ENCODE peak calls at places on chromosomes 2 and 18, in five cellular contexts. I is mammary epithelial cell, T is retinal pigment epithelial cell, K is psoas muscle, M is fibroblast of lung. H is an unnamed sample.

GRCh38 chr2:144330951-144331651 is 188.8 kb downstream of the ZEB2 start:
- DNase-seq in I (peak; percentile 16), T (no peak), K (no peak), M (peak; percentile 34), H (peak; percentile 35)

GRCh38 chr2:81545626-81546025 is 1241.1 kb upstream of the LRRTM1 start:
- DNase-seq in T (peak; percentile 47), K (no peak), M (no peak), I (no peak), H (no peak)

GRCh38 chr2:223815884-223816570 is 21.4 kb downstream of the AP1S3 start:
- DNase-seq in I (no peak), T (peak; percentile 90), K (no peak), M (no peak), H (peak; percentile 30)

GRCh38 chr18:56770873-56771272 is 119.7 kb downstream of the WDR7 start:
- DNase-seq in K (no peak), I (no peak), T (no peak), M (peak; percentile 31), H (peak; percentile 35)

GRCh38 chr2:7118606-7119503 is 201.6 kb downstream of the RNF144A start:
- DNase-seq in I (peak; percentile 11), T (no peak), K (no peak), M (peak; percentile 25), H (peak; percentile 56)

GRCh38 chr2:127014630-127015029 is 92.3 kb downstream of the BIN1 start:
- DNase-seq in M (peak; percentile 98), I (peak; percentile 94), K (no peak), T (no peak), H (peak; percentile 99)

GRCh38 chr18:57050314-57050949 is 96.5 kb upstream of the BOD1L2 start:
- DNase-seq in K (no peak), M (no peak), I (no peak), T (no peak), H (no peak)

GRCh38 chr2:129791651-129792050 is 187.8 kb upstream of the RAB6C start:
- DNase-seq in T (no peak), K (no peak), I (no peak), M (no peak), H (no peak)

GRCh38 chr2:150698016-150698661 is 210.7 kb upstream of the RND3 start:
- DNase-seq in T (no peak), M (peak; percentile 49), I (no peak), K (no peak), H (no peak)

GRCh38 chr18:13629841-13630747 is 96.3 kb downstream of the FAM210A start:
- DNase-seq in K (no peak), M (peak; percentile 55), I (peak; percentile 43), T (no peak), H (peak; percentile 82)

GRCh38 chr18:76756491-76757288 is 65.7 kb upstream of the ZNF236 start:
- DNase-seq in T (peak; percentile 24), K (peak; percentile 24), I (no peak), M (peak; percentile 18), H (no peak)

GRCh38 chr18:21112543-21113105 is 1.0 kb upstream of the ROCK1 start:
- DNase-seq in K (no peak), I (no peak), M (peak; percentile 9), T (no peak), H (no peak)

GRCh38 chr2:63853527-63854310 is 12.0 kb downstream of the UGP2 start:
- DNase-seq in T (no peak), K (no peak), I (no peak), M (peak; percentile 70), H (no peak)

GRCh38 chr2:190062053-190062452 is 476 bp downstream of the MSTN start:
- DNase-seq in K (no peak), M (no peak), I (no peak), T (no peak), H (peak; percentile 7)
- H3K4me3 ChIP-seq in K (peak overlapping the region; percentile 74), M (peak overlapping the region; percentile 24), I (no peak overlapping the region), T (no peak overlapping the region), H (peak overlapping the region; percentile 5)

GRCh38 chr2:149617057-149617456 is 29.5 kb upstream of the MMADHC start:
- DNase-seq in I (no peak), T (peak; percentile 75), M (no peak), K (no peak), H (peak; percentile 65)

GRCh38 chr2:149612122-149612521 is 24.5 kb upstream of the MMADHC start:
- DNase-seq in I (no peak), T (peak; percentile 78), K (no peak), M (peak; percentile 41), H (peak; percentile 82)

GRCh38 chr2:149613712-149614111 is 26.1 kb upstream of the MMADHC start:
- DNase-seq in T (no peak), K (no peak), I (no peak), M (peak; percentile 25), H (peak; percentile 78)

GRCh38 chr2:149606251-149606811 is 18.8 kb upstream of the MMADHC start:
- DNase-seq in T (no peak), K (no peak), M (no peak), I (peak; percentile 46), H (peak; percentile 51)

GRCh38 chr2:149611100-149611820 is 23.7 kb upstream of the MMADHC start:
- DNase-seq in K (no peak), I (peak; percentile 20), M (no peak), T (no peak), H (no peak)
- TF ChIP-seq CTCF in K (no peak), I (no peak), M (peak; percentile 44), T (peak; percentile 42), H (peak; percentile 44)

DNA sequence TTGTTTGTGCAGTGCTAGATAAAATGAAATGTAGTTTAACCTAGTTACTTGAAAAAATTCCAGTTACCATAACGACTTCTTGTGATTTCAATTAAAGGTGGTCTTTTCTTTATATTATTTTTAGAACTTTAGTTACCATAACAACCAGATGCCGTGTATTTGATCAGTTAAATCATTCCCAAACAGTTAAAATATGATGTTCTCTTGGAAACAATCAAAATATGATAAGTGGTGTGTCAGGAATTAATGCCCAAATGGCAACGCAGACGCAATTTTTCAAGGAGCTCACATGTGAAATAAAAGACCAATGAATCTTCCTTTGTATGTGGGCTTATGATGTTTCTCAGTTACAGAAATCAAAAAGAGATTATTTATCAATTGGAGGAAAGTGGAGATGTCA is 189.1 kb upstream of the PARD3B start:
- DNase-seq in I (no peak), K (no peak), M (no peak), T (no peak), H (no peak)
- H3K4me3 ChIP-seq in I (no peak overlapping the region), K (no peak overlapping the region), M (no peak overlapping the region), T (no peak overlapping the region), H (no peak overlapping the region)

GRCh38 chr2:234309431-234309830 is 187.4 kb downstream of the ARL4C start:
- DNase-seq in T (no peak), M (no peak), I (no peak), K (no peak), H (no peak)

GRCh38 chr2:234308814-234309195 is 188.1 kb downstream of the ARL4C start:
- DNase-seq in M (peak; percentile 40), T (no peak), K (no peak), I (no peak), H (peak; percentile 61)

GRCh38 chr2:234306426-234307173 is 190.3 kb downstream of the ARL4C start:
- DNase-seq in M (no peak), T (no peak), K (no peak), I (peak; percentile 78), H (no peak)

GRCh38 chr2:234307322-234307961 is 189.4 kb downstream of the ARL4C start:
- DNase-seq in I (no peak), T (no peak), M (no peak), K (no peak), H (no peak)

GRCh38 chr2:234308073-234308813 is 188.6 kb downstream of the ARL4C start:
- DNase-seq in M (no peak), K (no peak), I (no peak), T (no peak), H (no peak)
- TF ChIP-seq CTCF in M (no peak), K (no peak), I (no peak), T (no peak), H (no peak)

GRCh38 chr2:42653908-42654445 is 85.5 kb downstream of the MTA3 start:
- DNase-seq in M (no peak), T (no peak), I (no peak), K (no peak), H (no peak)

GRCh38 chr2:42653039-42653438 is 84.6 kb downstream of the MTA3 start:
- DNase-seq in T (no peak), K (no peak), M (no peak), I (no peak), H (no peak)

GRCh38 chr2:42651057-42651456 is 82.6 kb downstream of the MTA3 start:
- DNase-seq in K (no peak), I (no peak), M (peak; percentile 33), T (no peak), H (peak; percentile 20)

GRCh38 chr2:42652086-42652485 is 83.7 kb downstream of the MTA3 start:
- DNase-seq in I (no peak), M (no peak), T (no peak), K (no peak), H (no peak)
- H3K4me3 ChIP-seq in I (no peak overlapping the region), M (no peak overlapping the region), T (no peak overlapping the region), K (no peak overlapping the region), H (no peak overlapping the region)

GRCh38 chr2:114545052-114545451 is 102.6 kb downstream of the DPP10 start:
- DNase-seq in I (no peak), K (no peak), T (no peak), M (no peak), H (no peak)

GRCh38 chr2:114537777-114538176 is 95.3 kb downstream of the DPP10 start:
- DNase-seq in T (no peak), K (no peak), I (no peak), M (no peak), H (no peak)

GRCh38 chr2:114546511-114546910 is 104.1 kb downstream of the DPP10 start:
- DNase-seq in T (no peak), I (no peak), M (no peak), K (no peak), H (no peak)

GRCh38 chr2:114548151-114548550 is 105.7 kb downstream of the DPP10 start:
- DNase-seq in T (no peak), M (no peak), K (no peak), I (no peak), H (no peak)

GRCh38 chr2:114543106-114543806 is 100.8 kb downstream of the DPP10 start:
- DNase-seq in I (no peak), M (peak; percentile 1), K (no peak), T (no peak), H (peak; percentile 1)
- TF ChIP-seq CTCF in I (no peak), M (no peak), K (no peak), T (no peak), H (no peak)

DNA sequence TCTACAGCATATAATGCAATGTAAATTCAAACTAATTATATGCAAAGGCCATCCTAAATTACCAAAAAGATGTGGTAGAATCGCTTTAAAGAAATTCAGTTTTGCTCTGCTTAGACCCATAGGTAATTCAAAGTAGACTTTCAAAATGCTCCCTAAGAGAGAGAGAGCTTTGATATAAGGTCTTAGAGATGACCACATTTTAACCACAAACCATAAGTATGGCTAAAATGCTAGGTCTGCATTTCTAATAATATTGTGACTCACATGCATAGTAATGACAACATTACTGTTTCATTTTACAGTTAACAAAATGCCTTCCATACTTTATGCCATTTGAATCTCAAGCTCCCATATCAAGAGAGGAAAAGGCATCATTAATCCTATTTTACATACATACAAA is 144.5 kb downstream of the RAD51AP2 start:
- DNase-seq in K (no peak), T (peak; percentile 39), M (peak; percentile 61), I (peak; percentile 64), H (peak; percentile 60)
- H3K4me3 ChIP-seq in K (no peak overlapping the region), T (no peak overlapping the region), M (no peak overlapping the region), I (no peak overlapping the region), H (no peak overlapping the region)

GRCh38 chr2:75560022-75560767 is 544 bp downstream of the EVA1A start:
- DNase-seq in K (no peak), T (no peak), M (peak; percentile 51), I (peak; percentile 52), H (peak; percentile 42)
- TF ChIP-seq CTCF in K (no peak), T (peak; percentile 53), M (peak; percentile 48), I (peak; percentile 8), H (peak; percentile 62)

GRCh38 chr2:96148410-96149217 is 3.4 kb upstream of the DUSP2 start:
- DNase-seq in I (peak; percentile 79), M (peak; percentile 90), T (peak; percentile 85), K (peak; percentile 55), H (peak; percentile 93)
- H3K4me3 ChIP-seq in I (no peak overlapping the region), M (no peak overlapping the region), T (no peak overlapping the region), K (no peak overlapping the region), H (peak overlapping the region; percentile 22)

H was measured in choroid plexus epithelial cell.